ENCODE peak calls at places on chromosomes 5 and 9, in five cellular contexts. U, C, E, F and N are unnamed samples.

GRCh38 chr9:133930046-133931015 is 61.8 kb downstream of the VAV2 start:
- DNase-seq in U (no peak), C (no peak), E (no peak), F (no peak), N (no peak)

GRCh38 chr9:112174223-112174964 is 703 bp downstream of the SUSD1 start:
- DNase-seq in U (peak; percentile 73), C (peak; percentile 24), E (peak; percentile 52), F (peak; percentile 43), N (no peak)

GRCh38 chr9:2210201-2210600 is 195.1 kb downstream of the SMARCA2 start:
- DNase-seq in U (no peak), C (no peak), E (no peak), F (no peak), N (no peak)

GRCh38 chr5:5584236-5584749 is 161.8 kb downstream of the ICE1 start:
- DNase-seq in U (no peak), C (no peak), E (no peak), F (no peak), N (no peak)

GRCh38 chr9:13378171-13378570 is 98.7 kb upstream of the MPDZ start:
- DNase-seq in U (no peak), C (no peak), E (no peak), F (no peak), N (peak; percentile 56)

GRCh38 chr5:103638979-103639378 is 76.4 kb upstream of the NUDT12 start:
- DNase-seq in U (no peak), C (no peak), E (no peak), F (no peak), N (no peak)

GRCh38 chr9:136044971-136045594 is 50.0 kb downstream of the NACC2 start:
- DNase-seq in U (no peak), C (no peak), E (no peak), F (no peak), N (no peak)

GRCh38 chr9:92734931-92735906 is 29.4 kb downstream of the BICD2 start:
- DNase-seq in U (no peak), C (no peak), E (no peak), F (no peak), N (no peak)

GRCh38 chr9:123776856-123777560 is 152.9 kb downstream of the DENND1A start:
- DNase-seq in U (no peak), C (no peak), E (no peak), F (no peak), N (no peak)

GRCh38 chr5:128081111-128081865 is 2.3 kb upstream of the SLC12A2 start:
- DNase-seq in U (no peak), C (no peak), E (no peak), F (no peak), N (peak; percentile 51)

GRCh38 chr5:156640751-156641241 is 209.3 kb upstream of the PPP1R2B start:
- DNase-seq in U (no peak), C (no peak), E (no peak), F (no peak), N (no peak)

GRCh38 chr5:759111-759741 is 25.3 kb downstream of the ZDHHC11B start:
- DNase-seq in U (peak; percentile 96), C (peak; percentile 33), E (no peak), F (peak; percentile 54), N (no peak)

GRCh38 chr5:142860291-142860690 is 90.1 kb downstream of the ARHGAP26 start:
- DNase-seq in U (no peak), C (no peak), E (no peak), F (no peak), N (no peak)

GRCh38 chr5:10702040-10702629 is 58.9 kb downstream of the DAP start:
- DNase-seq in U (no peak), C (no peak), E (no peak), F (no peak), N (peak; percentile 99)

GRCh38 chr5:125484272-125485002 is 738.0 kb upstream of the ZNF608 start:
- DNase-seq in U (peak; percentile 77), C (no peak), E (no peak), F (no peak), N (peak; percentile 95)

GRCh38 chr5:56175028-56175427 is 58.1 kb downstream of the ANKRD55 start:
- DNase-seq in U (no peak), C (no peak), E (no peak), F (no peak), N (no peak)

GRCh38 chr5:6726006-6726405 is 12.8 kb downstream of the TENT4A start:
- DNase-seq in U (no peak), C (no peak), E (no peak), F (no peak), N (no peak)

GRCh38 chr5:150112211-150113046 is 26.1 kb upstream of the CSF1R start:
- DNase-seq in U (peak; percentile 76), C (no peak), E (no peak), F (no peak), N (peak; percentile 48)

GRCh38 chr5:169980418-169981053 is at the start of gene INSYN2B:
- DNase-seq in U (peak; percentile 52), C (no peak), E (no peak), F (no peak), N (peak; percentile 87)

GRCh38 chr5:90569084-90569483 is 10.5 kb downstream of the ADGRV1 start:
- DNase-seq in U (no peak), C (no peak), E (no peak), F (no peak), N (no peak)

GRCh38 chr9:129763235-129763917 is 10.5 kb upstream of the PTGES start:
- DNase-seq in U (peak; percentile 34), C (no peak), E (no peak), F (no peak), N (peak; percentile 65)

GRCh38 chr9:91261417-91261816 is 100.3 kb downstream of the AUH start:
- DNase-seq in U (no peak), C (no peak), E (no peak), F (no peak), N (no peak)

GRCh38 chr5:1865486-1865885 is 17.2 kb downstream of the IRX4 start:
- DNase-seq in U (no peak), C (no peak), E (no peak), F (no peak), N (no peak)

GRCh38 chr5:145347026-145347616 is 488.0 kb downstream of the PRELID2 start:
- DNase-seq in U (no peak), C (no peak), E (no peak), F (no peak), N (peak; percentile 68)

GRCh38 chr5:157312492-157312891 is 46.6 kb downstream of the CYFIP2 start:
- DNase-seq in U (no peak), C (peak; percentile 30), E (peak; percentile 43), F (peak; percentile 24), N (peak; percentile 74)

GRCh38 chr5:132821350-132821749 is 8.2 kb downstream of the SOWAHA start:
- DNase-seq in U (no peak), C (no peak), E (no peak), F (no peak), N (no peak)

GRCh38 chr5:149961186-149961685 is 678 bp downstream of the SLC26A2 start:
- DNase-seq in U (no peak), C (no peak), E (no peak), F (no peak), N (no peak)

GRCh38 chr5:79560774-79561524 is 47.0 kb upstream of the HOMER1 start:
- DNase-seq in U (no peak), C (no peak), E (no peak), F (no peak), N (peak; percentile 56)

GRCh38 chr9:3023449-3023848 is 179.6 kb upstream of the PUM3 start:
- DNase-seq in U (no peak), C (no peak), E (no peak), F (no peak), N (no peak)

GRCh38 chr5:117690603-117691002 is 1116.0 kb upstream of the SEMA6A start:
- DNase-seq in U (no peak), C (no peak), E (no peak), F (no peak), N (no peak)

GRCh38 chr9:35618854-35619799 is 914 bp upstream of the CD72 start:
- DNase-seq in U (no peak), C (no peak), E (no peak), F (no peak), N (no peak)

GRCh38 chr9:70392189-70392588 is 22.3 kb downstream of the KLF9 start:
- DNase-seq in U (no peak), C (no peak), E (no peak), F (no peak), N (peak; percentile 39)

GRCh38 chr9:73269430-73270101 is 117.9 kb downstream of the ANXA1 start:
- DNase-seq in U (no peak), C (no peak), E (no peak), F (no peak), N (peak; percentile 33)

GRCh38 chr5:178218237-178218636 is 13.9 kb downstream of the HNRNPAB start:
- DNase-seq in U (no peak), C (no peak), E (no peak), F (no peak), N (no peak)